ENCODE peak calls at places on chromosomes 7 and 10, in ten cellular contexts. B is activated CD4-positive, CD25-positive, alpha-beta regulatory T cell; M is T-helper 22 cell; Y is astrocyte of the spinal cord; Q is NCI-H2171 treated with DMSO at 0.1 percent for 48 hours; A is SJSA1; E is midbrain; Z is Panc1; I is posterior cingulate gyrus; W is hypothalamus. K is an unnamed sample.

GRCh38 chr10:15879058-15879457 is 18.8 kb upstream of the MINDY3 start:
- DNase-seq in M (no peak), W (peak), A (no peak), Q (no peak), Y (peak), I (no peak), Z (no peak), B (no peak), E (peak), K (peak)

GRCh38 chr7:95897557-95898183 is 125.3 kb downstream of the DYNC1I1 start:
- DNase-seq in W (no peak), Q (no peak), A (no peak), Z (no peak), I (no peak), Y (no peak), M (no peak), B (no peak), E (no peak), K (no peak)

GRCh38 chr7:69656890-69657289 is 58.6 kb downstream of the AUTS2 start:
- DNase-seq in I (no peak), B (no peak), Y (no peak), Z (no peak), W (no peak), Q (no peak), A (no peak), M (no peak), E (no peak), K (no peak)

GRCh38 chr10:65941098-65941655 is 984.7 kb upstream of the LRRTM3 start:
- DNase-seq in I (no peak), Q (no peak), A (no peak), M (no peak), Z (no peak), E (no peak), W (no peak), Y (no peak), B (no peak), K (no peak)

GRCh38 chr10:20369863-20370736 is 527.0 kb downstream of the NEBL start:
- DNase-seq in W (no peak), M (no peak), B (no peak), E (no peak), Y (no peak), Q (no peak), I (no peak), A (no peak), Z (no peak), K (no peak)

GRCh38 chr10:126904493-126904806 is 778 bp upstream of the DOCK1 start:
- DNase-seq in Y (no peak), Q (no peak), M (no peak), B (no peak), W (no peak), A (no peak), Z (no peak), E (no peak), I (no peak), K (no peak)

GRCh38 chr7:43220250-43220649 is 107.8 kb downstream of the HECW1 start:
- DNase-seq in Q (no peak), W (no peak), A (peak), M (no peak), B (no peak), E (no peak), Y (peak), Z (no peak), I (no peak), K (no peak)

GRCh38 chr7:20998309-20998708 is 211.6 kb upstream of the SP8 start:
- DNase-seq in Z (no peak), M (no peak), I (no peak), Y (no peak), B (no peak), A (no peak), W (no peak), E (no peak), Q (no peak), K (no peak)

GRCh38 chr7:155470686-155471638 is 13.0 kb downstream of the EN2 start:
- DNase-seq in A (no peak), M (no peak), Y (no peak), Q (no peak), E (no peak), W (no peak), I (no peak), B (no peak), Z (no peak), K (no peak)

GRCh38 chr10:102645388-102645740 is 1.1 kb downstream of the TRIM8 start:
- DNase-seq in Y (no peak), E (peak), Z (peak), M (peak), B (no peak), A (peak), Q (peak), W (peak), I (peak), K (peak)

GRCh38 chr10:18364987-18365775 is 225.0 kb downstream of the CACNB2 start:
- DNase-seq in E (no peak), Y (no peak), Z (no peak), Q (peak), M (no peak), W (no peak), A (no peak), I (no peak), B (no peak), K (no peak)

GRCh38 chr7:140867467-140868314 is 57.0 kb downstream of the BRAF start:
- DNase-seq in Y (no peak), Q (no peak), M (no peak), B (no peak), A (no peak), W (no peak), Z (no peak), E (no peak), I (no peak), K (no peak)

GRCh38 chr7:112566392-112567324 is 85.9 kb downstream of the LSMEM1 start:
- DNase-seq in Y (no peak), B (no peak), I (no peak), Q (peak), Z (no peak), E (no peak), W (no peak), A (no peak), M (no peak), K (no peak)

GRCh38 chr7:128379900-128380806 is 18.7 kb upstream of the PRRT4 start:
- DNase-seq in Z (no peak), M (no peak), E (no peak), A (no peak), B (no peak), Y (no peak), I (no peak), Q (no peak), W (no peak), K (no peak)

GRCh38 chr10:101071266-101071884 is 9.6 kb downstream of the KAZALD1 start:
- DNase-seq in Z (no peak), I (no peak), A (no peak), B (no peak), M (no peak), Y (no peak), W (peak), E (no peak), Q (no peak), K (peak)

GRCh38 chr7:44533301-44534055 is 7.7 kb downstream of the NPC1L1 start:
- DNase-seq in W (no peak), M (no peak), E (no peak), A (no peak), Q (no peak), Z (no peak), Y (peak), I (no peak), B (no peak), K (no peak)

GRCh38 chr10:6580279-6581029 is 378 bp upstream of the PRKCQ start:
- DNase-seq in Q (peak), M (peak), B (peak), I (peak), W (peak), A (peak), Y (peak), E (peak), Z (no peak), K (peak)

GRCh38 chr7:99720370-99721128 is 14.4 kb downstream of the CYP3A7 start:
- DNase-seq in Q (no peak), W (no peak), M (no peak), I (no peak), A (no peak), Y (no peak), B (no peak), E (no peak), Z (no peak), K (no peak)

GRCh38 chr10:49633327-49634045 is 19.6 kb downstream of the CHAT start:
- DNase-seq in Q (peak), Y (no peak), B (no peak), M (no peak), E (no peak), A (no peak), W (no peak), I (no peak), Z (no peak), K (no peak)

GRCh38 chr7:150398108-150398964 is 19.2 kb downstream of the ZNF775 start:
- DNase-seq in Z (no peak), B (no peak), Q (no peak), I (no peak), Y (no peak), M (no peak), A (no peak), E (no peak), W (no peak), K (no peak)

GRCh38 chr10:70578371-70578947 is 24.1 kb downstream of the PRF1 start:
- DNase-seq in M (peak), I (no peak), B (no peak), Z (no peak), Y (peak), W (no peak), A (peak), Q (no peak), E (no peak), K (peak)

GRCh38 chr10:72086466-72087391 is 1.6 kb downstream of the SPOCK2 start:
- DNase-seq in Y (no peak), E (peak), W (peak), A (no peak), Q (no peak), M (peak), I (peak), B (peak), Z (no peak), K (no peak)

GRCh38 chr7:115910541-115911164 is 119.9 kb downstream of the TFEC start:
- DNase-seq in I (no peak), W (peak), A (no peak), Z (peak), B (no peak), M (no peak), Y (peak), E (peak), Q (peak), K (peak)

GRCh38 chr10:107520348-107520747 is 355.8 kb upstream of the SORCS1 start:
- DNase-seq in A (no peak), I (no peak), B (no peak), M (no peak), Q (no peak), W (no peak), Z (no peak), Y (no peak), E (no peak), K (no peak)

GRCh38 chr7:141754939-141755338 is 9.0 kb upstream of the TAS2R3 start:
- DNase-seq in W (no peak), M (no peak), Z (no peak), I (no peak), E (no peak), B (no peak), A (no peak), Y (no peak), Q (peak), K (peak)

GRCh38 chr7:81361769-81362168 is 408.1 kb downstream of the HGF start:
- DNase-seq in A (no peak), W (no peak), Y (peak), B (no peak), Z (no peak), I (no peak), E (no peak), Q (no peak), M (no peak), K (no peak)

GRCh38 chr7:132895231-132895630 is 186.7 kb downstream of the CHCHD3 start:
- DNase-seq in Y (no peak), M (no peak), Z (no peak), I (no peak), A (no peak), E (no peak), B (no peak), W (no peak), Q (no peak), K (no peak)

GRCh38 chr10:28470873-28471704 is 61.8 kb upstream of the WAC start:
- DNase-seq in Z (no peak), A (no peak), W (no peak), I (no peak), M (no peak), B (no peak), Y (no peak), E (no peak), Q (no peak), K (no peak)

GRCh38 chr10:64785816-64786215 is 1264.6 kb downstream of the REEP3 start:
- DNase-seq in W (no peak), E (no peak), I (peak), Z (no peak), B (no peak), A (no peak), M (no peak), Q (no peak), Y (no peak), K (no peak)

GRCh38 chr7:48875300-48875916 is 48.9 kb upstream of the CDC14C start:
- DNase-seq in M (no peak), I (peak), Y (peak), B (no peak), Q (no peak), A (no peak), E (peak), W (peak), Z (peak), K (peak)

GRCh38 chr10:10332786-10333185 is 684.9 kb upstream of the CELF2 start:
- DNase-seq in M (no peak), Y (no peak), B (no peak), Z (no peak), E (no peak), Q (no peak), W (no peak), A (no peak), I (no peak), K (no peak)

GRCh38 chr10:50453940-50454339 is 169.8 kb downstream of the SGMS1 start:
- DNase-seq in Q (no peak), Y (no peak), E (no peak), A (no peak), I (no peak), W (no peak), M (no peak), B (no peak), Z (no peak), K (no peak)

GRCh38 chr7:116672596-116673503 is 854 bp downstream of the MET start:
- DNase-seq in I (peak), Y (no peak), B (no peak), Q (no peak), W (peak), A (no peak), Z (no peak), E (peak), M (no peak), K (no peak)

GRCh38 chr10:29596826-29597225 is 37.9 kb downstream of the SVIL start:
- DNase-seq in A (peak), I (no peak), B (no peak), Z (no peak), Y (no peak), M (no peak), Q (no peak), W (no peak), E (no peak), K (no peak)

GRCh38 chr7:92799446-92800211 is 36.7 kb downstream of the CDK6 start:
- DNase-seq in Z (no peak), B (no peak), M (no peak), Y (no peak), Q (no peak), E (no peak), W (no peak), I (no peak), A (no peak), K (no peak)

GRCh38 chr7:75617634-75618234 is 121.0 kb downstream of the HIP1 start:
- DNase-seq in M (peak), A (no peak), I (peak), Q (no peak), B (no peak), Z (no peak), E (peak), Y (no peak), W (peak), K (peak)

K was measured in pons.